ENCODE peak calls at places on chromosomes 3 and 15, in four cellular contexts. C is GM06990, T is PC-3, Q is cardiac fibroblast. X is an unnamed sample.

GRCh38 chr3:160641675-160642330 is 35.2 kb upstream of the ARL14 start:
- DNase-seq in C (no peak), T (peak), Q (peak), X (peak)

GRCh38 chr3:87261925-87262324 is 14.5 kb downstream of the POU1F1 start:
- DNase-seq in T (no peak), C (no peak), Q (no peak), X (no peak)

GRCh38 chr3:197165890-197166289 is 132.5 kb downstream of the DLG1 start:
- DNase-seq in T (no peak), C (no peak), Q (no peak), X (no peak)

GRCh38 chr15:62164500-62165028 is 521 bp downstream of the C2CD4B start:
- DNase-seq in Q (peak), C (peak), T (no peak), X (no peak)

GRCh38 chr15:62624541-62625399 is 417.8 kb upstream of the TPM1 start:
- DNase-seq in Q (peak), T (no peak), C (peak), X (peak)

GRCh38 chr15:77720617-77721016 is 87.9 kb upstream of the LINGO1 start:
- DNase-seq in Q (no peak), C (no peak), T (no peak), X (no peak)

GRCh38 chr3:170038434-170039110 is 777 bp downstream of the GPR160 start:
- DNase-seq in C (peak), Q (no peak), T (peak), X (no peak)

GRCh38 chr3:22366781-22367180 is 615.8 kb upstream of the ZNF385D start:
- DNase-seq in T (no peak), C (no peak), Q (no peak), X (peak)

GRCh38 chr15:66188464-66188863 is 65.1 kb downstream of the MEGF11 start:
- DNase-seq in Q (no peak), T (no peak), C (no peak), X (no peak)

GRCh38 chr3:59326246-59327024 is 276.6 kb upstream of the CFAP20DC start:
- DNase-seq in T (no peak), C (no peak), Q (no peak), X (no peak)

GRCh38 chr3:23665741-23666140 is 140.0 kb upstream of the UBE2E1 start:
- DNase-seq in Q (no peak), C (no peak), T (peak), X (peak)

GRCh38 chr15:71261418-71261817 is 146.1 kb downstream of the THSD4 start:
- DNase-seq in Q (no peak), T (no peak), C (no peak), X (no peak)

GRCh38 chr15:92650256-92650655 is 5.3 kb downstream of the FAM174B start:
- DNase-seq in C (no peak), Q (peak), T (no peak), X (no peak)

GRCh38 chr3:129622933-129623332 is 16.5 kb upstream of the PLXND1 start:
- DNase-seq in Q (no peak), C (no peak), T (no peak), X (no peak)

GRCh38 chr3:179454887-179455286 is 3.6 kb upstream of the GNB4 start:
- DNase-seq in T (no peak), C (no peak), Q (no peak), X (peak)

GRCh38 chr3:135009014-135009413 is 214.0 kb downstream of the EPHB1 start:
- DNase-seq in C (no peak), T (no peak), Q (no peak), X (peak)

GRCh38 chr15:83110361-83110760 is 2.9 kb downstream of the TM6SF1 start:
- DNase-seq in C (no peak), T (no peak), Q (no peak), X (no peak)

GRCh38 chr15:79924379-79924778 is 27.6 kb upstream of the MTHFS start:
- DNase-seq in C (no peak), Q (no peak), T (no peak), X (no peak)

GRCh38 chr15:79923068-79923514 is 26.3 kb upstream of the MTHFS start:
- DNase-seq in C (peak), T (peak), Q (peak), X (peak)

GRCh38 chr15:79923515-79924169 is 26.8 kb upstream of the MTHFS start:
- DNase-seq in Q (peak), C (peak), T (peak), X (peak)

GRCh38 chr15:79919749-79920511 is 23.1 kb upstream of the MTHFS start:
- DNase-seq in Q (no peak), T (no peak), C (no peak), X (no peak)

GRCh38 chr15:79922512-79923067 is 25.8 kb upstream of the MTHFS start:
- DNase-seq in Q (no peak), T (no peak), C (no peak), X (no peak)
- H3K4me3 ChIP-seq in Q (peak), T (peak), C (peak), X (peak)

DNA sequence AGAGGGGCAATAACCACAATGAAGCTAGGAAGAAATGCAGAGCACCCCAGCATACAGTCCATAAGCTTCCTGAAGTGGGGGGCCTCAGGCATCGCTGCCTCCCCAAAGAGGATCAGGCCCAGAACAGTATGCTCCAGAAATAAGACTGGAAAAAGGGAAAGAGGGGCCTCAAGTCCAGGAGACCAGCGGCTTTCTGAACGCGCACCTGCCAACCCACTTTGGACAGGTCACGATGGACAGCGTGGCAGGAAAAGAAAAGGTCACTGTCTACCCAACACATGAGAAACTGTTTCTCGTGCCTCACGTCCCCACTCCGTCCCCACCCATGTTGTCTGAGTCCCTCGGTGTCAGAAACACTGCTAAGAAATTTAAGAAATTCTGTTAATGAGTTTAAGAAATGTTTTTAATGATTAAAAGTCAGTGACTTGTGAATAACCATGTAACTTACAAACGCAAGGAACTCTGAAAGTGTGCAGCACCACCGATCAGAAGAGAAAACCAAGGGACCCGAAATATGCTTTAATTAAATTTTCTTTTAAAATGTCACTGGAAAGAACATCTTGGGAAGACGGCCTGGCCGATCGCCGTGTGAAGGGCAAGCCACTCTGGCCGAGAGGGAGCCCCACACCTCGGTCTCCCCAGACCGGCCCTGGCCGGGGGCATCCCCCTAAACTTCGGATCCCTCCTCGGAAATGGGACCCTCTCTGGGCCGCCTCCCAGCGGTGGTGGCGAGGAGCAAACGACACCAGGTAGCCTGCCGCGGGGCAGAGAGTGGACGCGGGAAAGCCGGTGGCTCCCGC is 1.7 kb upstream of the PPARG start:
- DNase-seq in Q (peak), T (peak), C (no peak), X (no peak)
- TF ChIP-seq CTCF in Q (peak), T (no peak), C (no peak), X (peak)

GRCh38 chr15:35777016-35777415 is 231.1 kb upstream of the DPH6 start:
- DNase-seq in Q (no peak), C (no peak), T (no peak), X (no peak)
- H3K4me3 ChIP-seq in Q (no peak), C (no peak), T (no peak), X (no peak)

GRCh38 chr3:115380883-115381572 is 233.9 kb upstream of the ZBTB20 start:
- DNase-seq in Q (no peak), T (no peak), C (no peak), X (no peak)
- TF ChIP-seq CTCF in Q (no peak), T (peak), C (no peak), X (peak)

DNA sequence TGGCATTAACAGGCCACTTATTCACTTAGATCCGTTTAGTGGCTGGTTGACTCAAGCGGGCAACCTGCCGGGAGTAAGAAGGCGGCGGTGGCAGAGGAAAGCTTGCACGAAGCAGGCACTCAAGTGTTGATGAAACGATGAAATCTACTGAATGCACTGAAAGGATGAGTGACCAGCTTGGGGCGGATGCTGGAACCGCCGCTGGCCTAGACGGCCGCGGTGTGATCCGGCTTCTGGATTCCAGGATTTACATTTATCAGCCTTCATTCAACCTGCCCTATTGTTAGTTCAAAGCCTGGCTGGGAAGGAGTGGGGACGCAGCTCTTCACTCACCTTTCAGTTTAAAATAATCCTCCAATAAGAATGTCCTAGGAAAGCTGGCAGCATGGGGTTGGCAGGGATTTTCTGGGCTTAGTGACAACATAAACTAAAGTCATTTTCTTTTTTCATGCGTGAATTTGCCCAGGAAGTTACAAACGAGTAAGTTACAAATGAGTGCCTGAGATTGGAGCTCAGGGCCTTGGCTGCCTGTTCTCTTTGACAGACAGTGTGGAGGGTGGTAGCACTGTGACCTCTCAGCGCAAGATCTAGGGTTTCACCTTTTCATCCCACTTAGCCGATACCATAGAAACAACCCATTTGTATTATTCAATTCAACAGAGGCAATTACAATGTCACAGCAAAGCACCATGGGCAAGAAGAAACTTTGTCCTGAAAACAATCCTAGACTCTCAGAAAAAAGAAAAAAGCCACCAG is 1.1 kb upstream of the PLCH1 start:
- DNase-seq in Q (no peak), T (peak), C (no peak), X (no peak)
- H3K4me3 ChIP-seq in Q (no peak), T (peak), C (no peak), X (no peak)

GRCh38 chr3:42758126-42758525 is 14.9 kb downstream of the CCDC13 start:
- DNase-seq in Q (no peak), T (no peak), C (no peak), X (no peak)

GRCh38 chr3:42752961-42753360 is 20.1 kb downstream of the CCDC13 start:
- DNase-seq in Q (no peak), T (no peak), C (no peak), X (no peak)

GRCh38 chr3:42756681-42757213 is 16.3 kb downstream of the CCDC13 start:
- DNase-seq in T (no peak), Q (no peak), C (no peak), X (no peak)

GRCh38 chr3:42753757-42754156 is 19.3 kb downstream of the CCDC13 start:
- DNase-seq in T (no peak), Q (no peak), C (no peak), X (no peak)

DNA sequence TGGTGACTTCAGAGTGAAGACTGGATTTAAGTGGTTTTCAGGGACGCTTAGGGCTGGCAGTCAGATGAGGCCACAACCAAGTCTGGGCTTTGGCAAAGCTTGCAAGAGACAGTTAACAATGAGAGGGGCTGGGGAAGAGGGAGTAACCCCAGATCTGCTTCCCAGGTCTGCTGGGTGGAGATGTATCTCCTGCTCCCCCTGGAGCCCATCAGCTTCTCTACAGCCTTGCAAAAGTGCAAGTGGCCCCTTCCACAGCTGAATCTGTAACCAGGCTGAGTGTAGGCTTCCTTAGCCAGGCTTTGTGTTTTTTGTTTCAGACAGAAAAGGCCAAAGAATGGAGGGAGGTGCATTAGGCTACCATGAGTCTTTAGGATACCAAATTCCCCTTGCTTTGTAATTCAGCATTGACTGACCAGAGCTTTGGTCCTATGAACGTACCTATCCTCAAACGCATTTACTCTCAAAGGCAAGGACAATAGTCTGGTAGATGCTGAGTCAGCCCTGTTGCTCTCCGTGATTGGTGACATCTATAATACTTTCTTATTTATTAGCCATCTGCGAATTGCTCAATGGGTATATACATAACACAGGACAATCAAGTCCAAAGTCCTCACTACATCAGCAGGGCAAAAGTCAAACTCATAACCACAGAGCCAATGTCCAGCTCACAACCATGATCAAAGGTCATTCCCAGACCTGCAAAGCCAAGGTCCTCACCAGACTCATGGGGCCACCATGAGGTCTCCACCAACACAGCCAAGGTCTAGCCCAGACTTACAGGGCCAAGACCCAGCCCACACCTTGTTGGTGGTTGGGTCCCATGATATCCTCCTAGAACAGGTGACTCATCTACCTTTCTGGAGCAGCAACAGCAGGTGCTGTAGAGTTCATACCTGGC is 17.1 kb downstream of the CCDC13 start:
- DNase-seq in Q (peak), T (peak), C (no peak), X (peak)
- TF ChIP-seq CTCF in Q (peak), T (peak), C (peak), X (peak)

DNA sequence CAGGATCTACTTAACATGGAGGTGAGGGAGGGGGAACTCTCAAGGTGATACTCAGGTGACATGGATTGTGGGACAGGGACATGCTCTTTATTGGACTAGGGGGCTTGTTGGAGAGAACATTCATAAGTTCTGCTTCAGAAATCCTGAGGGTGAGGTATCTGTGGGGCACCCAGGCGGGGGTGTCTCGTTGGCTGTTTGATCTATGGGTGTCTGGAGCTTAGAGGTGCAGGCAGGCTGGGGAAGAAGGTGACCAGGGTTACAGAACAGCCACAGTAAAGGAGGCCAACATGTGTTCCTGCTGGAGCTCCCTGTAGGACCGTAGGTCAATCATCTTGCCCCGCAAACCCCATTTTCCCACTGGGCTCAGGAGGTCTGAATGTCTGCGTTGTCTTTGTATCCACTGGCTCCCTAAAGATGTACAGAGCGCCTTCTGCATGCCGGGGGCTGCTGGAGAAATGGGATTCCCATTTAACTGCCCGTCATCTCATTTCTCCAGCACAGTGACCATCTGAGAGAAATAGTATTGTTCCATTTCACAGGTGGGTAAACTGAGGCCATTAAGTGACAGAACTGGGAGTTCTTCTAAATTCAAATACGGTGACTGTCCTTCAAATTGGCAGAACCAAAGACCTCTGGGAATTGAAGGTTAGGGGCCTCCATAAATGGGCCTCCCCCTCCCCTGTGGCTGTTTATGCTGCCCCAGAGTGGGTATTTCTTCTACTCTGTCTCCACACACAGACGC is 40.3 kb upstream of the TSEN2 start:
- DNase-seq in T (no peak), Q (no peak), C (no peak), X (no peak)
- H3K4me3 ChIP-seq in T (no peak), Q (no peak), C (no peak), X (no peak)

GRCh38 chr3:101868534-101869464 is 19.5 kb downstream of the NFKBIZ start:
- DNase-seq in Q (peak), T (peak), C (no peak), X (no peak)

GRCh38 chr3:101861978-101862421 is 12.7 kb downstream of the NFKBIZ start:
- DNase-seq in C (no peak), Q (no peak), T (no peak), X (no peak)

GRCh38 chr3:101862453-101863165 is 13.3 kb downstream of the NFKBIZ start:
- DNase-seq in C (no peak), Q (no peak), T (peak), X (no peak)

GRCh38 chr3:101867521-101867920 is 18.2 kb downstream of the NFKBIZ start:
- DNase-seq in T (no peak), C (no peak), Q (no peak), X (no peak)

GRCh38 chr3:101865751-101866509 is 16.6 kb downstream of the NFKBIZ start:
- DNase-seq in C (no peak), T (peak), Q (no peak), X (no peak)
- TF ChIP-seq CTCF in C (no peak), T (no peak), Q (no peak), X (no peak)

DNA sequence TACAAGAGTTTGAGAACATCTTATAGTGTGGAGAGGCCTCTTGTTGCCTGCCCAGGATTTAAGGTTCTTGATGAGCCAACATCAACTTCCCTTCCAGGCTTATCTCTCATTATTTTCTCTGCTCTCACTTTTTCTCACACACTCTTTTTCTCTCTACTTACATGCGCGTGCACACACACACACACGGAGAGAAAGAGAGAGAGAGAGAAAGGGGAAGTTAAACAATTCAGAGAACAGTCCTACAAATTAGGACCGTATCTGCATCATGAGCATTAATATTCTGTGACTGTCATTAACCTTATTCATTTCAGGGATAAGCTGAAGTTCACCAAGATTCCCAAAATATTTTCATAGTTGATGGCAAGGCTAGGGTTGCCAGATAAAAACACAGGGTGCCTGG is 269.0 kb downstream of the ZNF621 start:
- DNase-seq in C (no peak), T (no peak), Q (no peak), X (no peak)
- H3K4me3 ChIP-seq in C (no peak), T (no peak), Q (no peak), X (no peak)

DNA sequence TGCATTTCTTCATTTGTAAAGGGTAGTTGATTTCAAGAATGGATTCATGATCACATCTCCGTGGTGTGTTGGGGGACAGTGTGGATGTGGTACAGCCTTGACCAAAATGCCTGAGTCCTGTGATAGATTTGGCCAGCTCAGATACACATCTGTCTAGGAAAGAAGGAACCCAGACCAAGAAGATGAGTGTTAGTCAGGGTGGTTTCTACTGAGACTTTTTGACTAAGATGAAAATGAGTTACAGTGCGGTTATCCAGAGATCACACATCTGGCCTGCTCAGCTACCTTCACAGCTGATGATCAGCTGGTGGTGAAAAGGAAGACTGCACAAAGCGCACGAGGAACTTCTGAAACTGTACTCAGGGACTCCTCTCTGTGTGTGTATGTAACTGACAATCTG is 68.0 kb downstream of the FNDC3B start:
- DNase-seq in Q (no peak), C (peak), T (no peak), X (peak)
- TF ChIP-seq CTCF in Q (no peak), C (peak), T (no peak), X (no peak)

X was measured in fibroblast of mammary gland.